ENCODE peak calls at places on chromosomes 6 and 20, in nine cellular contexts. G is endothelial cell of umbilical vein, R is IMR-90, C is spleen, U is mammary epithelial cell, A is stomach, M is suprapubic skin, E is OCI-LY7, F is fibroblast of lung. N is an unnamed sample.

GRCh38 chr20:25544316-25544715 is 41.0 kb downstream of the NINL start:
- DNase-seq in F (no peak), R (no peak), M (no peak), E (no peak), G (no peak), C (no peak), A (no peak), U (no peak), N (no peak)

GRCh38 chr6:154815938-154816820 is 83.0 kb downstream of the SCAF8 start:
- DNase-seq in F (peak; percentile 10), E (no peak), A (no peak), R (peak; percentile 61), U (no peak), C (no peak), G (no peak), M (no peak), N (no peak)

GRCh38 chr20:31587545-31588389 is 17.3 kb upstream of the ID1 start:
- DNase-seq in G (peak; percentile 36), A (peak; percentile 57), R (no peak), U (peak; percentile 16), M (no peak), E (no peak), C (peak; percentile 85), F (peak; percentile 57), N (no peak)

GRCh38 chr20:57450419-57450818 is 59.2 kb downstream of the RBM38 start:
- DNase-seq in A (peak; percentile 51), R (peak; percentile 13), U (no peak), F (no peak), E (peak; percentile 92), M (no peak), G (no peak), C (peak; percentile 94), N (no peak)

GRCh38 chr6:137724018-137724403 is 143.0 kb upstream of the TNFAIP3 start:
- DNase-seq in C (no peak), M (no peak), U (no peak), A (peak; percentile 42), R (peak; percentile 45), F (peak; percentile 43), G (no peak), E (no peak), N (no peak)

GRCh38 chr6:140388815-140389214 is 1014.4 kb upstream of the CITED2 start:
- DNase-seq in A (no peak), M (no peak), E (no peak), U (no peak), F (no peak), R (no peak), G (no peak), C (no peak), N (no peak)

GRCh38 chr6:126210398-126211075 is 129.4 kb upstream of the CENPW start:
- DNase-seq in G (no peak), E (no peak), F (peak; percentile 5), A (no peak), U (peak; percentile 10), C (no peak), R (peak; percentile 10), M (no peak), N (no peak)

GRCh38 chr6:22596011-22596410 is 26.6 kb downstream of the HDGFL1 start:
- DNase-seq in G (no peak), M (no peak), R (peak; percentile 61), E (no peak), A (no peak), C (no peak), U (peak; percentile 75), F (no peak), N (no peak)

GRCh38 chr6:16148498-16148897 is 19.6 kb downstream of the MYLIP start:
- DNase-seq in E (no peak), C (no peak), F (no peak), U (no peak), M (no peak), G (no peak), R (no peak), A (peak; percentile 59), N (no peak)

GRCh38 chr6:122372647-122373046 is 26.8 kb upstream of the HSF2 start:
- DNase-seq in E (no peak), M (no peak), A (no peak), F (peak; percentile 27), R (peak; percentile 6), U (no peak), G (no peak), C (no peak), N (no peak)

GRCh38 chr6:41371461-41371991 is 36.1 kb downstream of the NCR2 start:
- DNase-seq in A (peak; percentile 70), R (peak; percentile 42), C (peak; percentile 73), E (no peak), U (no peak), M (no peak), G (peak; percentile 33), F (peak; percentile 40), N (no peak)
- TF ChIP-seq CTCF in A (no peak), R (peak; percentile 35), C (no peak), E (no peak), U (no peak), M (no peak), G (peak; percentile 7), F (peak; percentile 37), N (peak; percentile 34)

DNA sequence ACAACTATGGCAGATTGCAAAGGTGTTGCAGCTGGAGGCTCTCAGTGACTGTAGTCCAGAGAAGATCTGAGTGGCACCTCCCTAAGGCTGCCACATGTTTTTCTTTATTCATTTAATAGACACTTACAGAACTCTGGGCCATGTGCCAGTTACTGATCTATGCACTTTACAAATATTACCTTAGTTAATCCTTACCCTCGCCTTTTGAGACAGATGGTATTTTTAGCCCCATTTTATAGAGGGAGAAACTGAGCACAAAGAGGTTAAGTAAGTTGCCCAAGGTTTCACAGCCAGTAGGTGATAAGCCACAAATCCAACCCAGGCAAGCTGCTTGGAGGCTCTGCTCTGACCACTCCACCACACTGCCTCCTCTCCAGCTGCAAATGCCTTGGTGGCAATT is 6.5 kb upstream of the SCRT2 start:
- DNase-seq in E (no peak), M (no peak), G (no peak), U (no peak), C (no peak), A (no peak), F (no peak), R (no peak), N (no peak)
- H3K4me1 ChIP-seq in E (no peaks in the 10 kb centered on the region), M (no peaks in the 10 kb centered on the region), G (no peaks in the 10 kb centered on the region), U (no peaks in the 10 kb centered on the region), C (no peaks in the 10 kb centered on the region), A (no peaks in the 10 kb centered on the region), F (no peaks in the 10 kb centered on the region), R (no peaks in the 10 kb centered on the region), N (no peaks in the 10 kb centered on the region)

GRCh38 chr6:158316022-158316421 is 3.8 kb downstream of the TULP4 start:
- DNase-seq in E (no peak), R (peak; percentile 39), C (no peak), A (no peak), M (no peak), U (peak; percentile 84), F (no peak), G (peak; percentile 28), N (no peak)

GRCh38 chr6:158312165-158312564 is at the start of gene TULP4:
- DNase-seq in E (no peak), A (no peak), U (no peak), F (no peak), C (no peak), G (no peak), M (no peak), R (no peak), N (no peak)

GRCh38 chr6:158312672-158313397 is 570 bp downstream of the TULP4 start:
- DNase-seq in M (no peak), R (no peak), C (no peak), A (no peak), E (no peak), F (no peak), U (no peak), G (no peak), N (no peak)

GRCh38 chr6:158314737-158315136 is 2.5 kb downstream of the TULP4 start:
- DNase-seq in C (no peak), U (no peak), E (no peak), R (no peak), G (no peak), M (no peak), F (peak; percentile 15), A (no peak), N (no peak)

GRCh38 chr6:158313989-158314388 is 1.7 kb downstream of the TULP4 start:
- DNase-seq in R (no peak), A (no peak), M (no peak), E (no peak), C (peak; percentile 78), G (no peak), U (no peak), F (no peak), N (no peak)
- H3K27ac ChIP-seq in R (no peak overlapping the region), A (no peak overlapping the region), M (no peak overlapping the region), E (no peak overlapping the region), C (peak overlapping the region; percentile 56), G (no peak overlapping the region), U (no peak overlapping the region), F (no peak overlapping the region), N (no peak overlapping the region)

DNA sequence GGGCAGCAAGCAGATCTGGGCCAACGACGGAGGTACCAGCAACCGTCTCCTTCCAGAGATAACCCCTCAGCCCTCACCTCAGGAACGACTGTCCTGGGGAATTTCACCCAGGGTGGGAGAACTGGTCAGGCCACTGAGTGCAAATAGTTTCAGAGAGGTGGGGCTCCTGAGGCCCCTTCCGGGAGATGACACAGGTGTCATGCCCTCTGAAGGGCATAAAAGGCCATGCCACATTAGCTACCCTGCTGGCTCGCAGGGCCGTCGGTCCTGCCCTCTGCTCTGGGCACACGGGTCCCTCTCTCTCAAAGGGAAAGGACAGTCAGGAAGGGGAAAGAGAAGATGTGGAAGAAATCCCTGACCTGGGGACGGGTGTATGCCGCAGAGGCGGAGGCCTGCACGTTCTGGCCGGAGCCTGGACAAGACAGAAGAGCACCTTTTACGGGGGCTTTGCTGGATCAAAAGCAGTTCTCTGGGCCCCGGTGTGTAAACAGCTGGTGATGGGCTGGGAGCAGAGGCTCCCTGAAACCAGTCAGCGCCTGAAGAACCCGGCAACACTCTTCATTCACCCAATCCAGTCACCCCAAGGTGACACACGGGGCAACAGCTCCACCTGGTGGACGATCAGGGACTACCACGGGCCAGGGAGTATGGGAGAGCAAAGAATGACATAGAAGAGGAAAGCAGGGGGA is 6.4 kb upstream of the TAF8 start:
- DNase-seq in M (peak; percentile 90), G (peak; percentile 82), A (peak; percentile 85), U (peak; percentile 76), C (peak; percentile 95), R (peak; percentile 79), F (peak; percentile 83), E (peak; percentile 90), N (peak; percentile 41)
- TF ChIP-seq CTCF in M (peak; percentile 95), G (peak; percentile 94), A (peak; percentile 86), U (peak; percentile 94), C (peak; percentile 99), R (peak; percentile 96), F (peak; percentile 98), E (peak; percentile 97), N (peak; percentile 94)

N was measured in thoracic aorta.